ENCODE peak calls at places on chromosomes 2 and 18, in six cellular contexts. One of them, this sample, is unnamed.

GRCh38 chr2:37907480-37908070 is 17.5 kb upstream of the RMDN2 start:
- DNase-seq in MM.1S: no peak
- DNase-seq in CD8-positive, alpha-beta T cell: no peak
- DNase-seq in body of pancreas: no peak
- DNase-seq in tibial nerve: no peak
- DNase-seq in Peyer's patch: no peak
- DNase-seq in this sample: no peak

GRCh38 chr18:26215247-26215970 is 10.8 kb upstream of the TAF4B start:
- DNase-seq in MM.1S: peak
- DNase-seq in CD8-positive, alpha-beta T cell: peak
- DNase-seq in body of pancreas: no peak
- DNase-seq in tibial nerve: no peak
- DNase-seq in Peyer's patch: peak
- DNase-seq in this sample: no peak

GRCh38 chr2:213065583-213066444 is 85.6 kb downstream of the IKZF2 start:
- DNase-seq in MM.1S: no peak
- DNase-seq in CD8-positive, alpha-beta T cell: peak
- DNase-seq in body of pancreas: peak
- DNase-seq in tibial nerve: no peak
- DNase-seq in Peyer's patch: no peak
- DNase-seq in this sample: peak

GRCh38 chr2:195572894-195573293 is 84.1 kb upstream of the SLC39A10 start:
- DNase-seq in MM.1S: no peak
- DNase-seq in CD8-positive, alpha-beta T cell: no peak
- DNase-seq in body of pancreas: no peak
- DNase-seq in tibial nerve: no peak
- DNase-seq in Peyer's patch: no peak
- DNase-seq in this sample: no peak

GRCh38 chr2:189916651-189917050 is 132.4 kb downstream of the PMS1 start:
- DNase-seq in MM.1S: no peak
- DNase-seq in CD8-positive, alpha-beta T cell: no peak
- DNase-seq in body of pancreas: no peak
- DNase-seq in tibial nerve: no peak
- DNase-seq in Peyer's patch: no peak
- DNase-seq in this sample: no peak

GRCh38 chr2:45919711-45920111 is 268.2 kb downstream of the PRKCE start:
- DNase-seq in MM.1S: no peak
- DNase-seq in CD8-positive, alpha-beta T cell: no peak
- DNase-seq in body of pancreas: no peak
- DNase-seq in tibial nerve: no peak
- DNase-seq in Peyer's patch: no peak
- DNase-seq in this sample: no peak

GRCh38 chr2:160635488-160635887 is 141.9 kb upstream of the RBMS1 start:
- DNase-seq in MM.1S: no peak
- DNase-seq in CD8-positive, alpha-beta T cell: no peak
- DNase-seq in body of pancreas: no peak
- DNase-seq in tibial nerve: no peak
- DNase-seq in Peyer's patch: no peak
- DNase-seq in this sample: no peak

GRCh38 chr18:61605376-61606067 is 272.3 kb downstream of the CDH20 start:
- DNase-seq in MM.1S: no peak
- DNase-seq in CD8-positive, alpha-beta T cell: no peak
- DNase-seq in body of pancreas: no peak
- DNase-seq in tibial nerve: no peak
- DNase-seq in Peyer's patch: no peak
- DNase-seq in this sample: no peak

GRCh38 chr2:127763776-127764175 is 47.2 kb downstream of the WDR33 start:
- DNase-seq in MM.1S: no peak
- DNase-seq in CD8-positive, alpha-beta T cell: no peak
- DNase-seq in body of pancreas: no peak
- DNase-seq in tibial nerve: no peak
- DNase-seq in Peyer's patch: no peak
- DNase-seq in this sample: no peak

GRCh38 chr2:236309669-236310029 is 45.4 kb upstream of the ASB18 start:
- DNase-seq in MM.1S: peak
- DNase-seq in CD8-positive, alpha-beta T cell: no peak
- DNase-seq in body of pancreas: no peak
- DNase-seq in tibial nerve: no peak
- DNase-seq in Peyer's patch: no peak
- DNase-seq in this sample: no peak

GRCh38 chr2:112962308-112963175 is 15.3 kb upstream of the IL36G start:
- DNase-seq in MM.1S: peak
- DNase-seq in CD8-positive, alpha-beta T cell: no peak
- DNase-seq in body of pancreas: no peak
- DNase-seq in tibial nerve: no peak
- DNase-seq in Peyer's patch: no peak
- DNase-seq in this sample: no peak

GRCh38 chr2:241842067-241842415 is 16.7 kb downstream of the PDCD1 start:
- DNase-seq in MM.1S: no peak
- DNase-seq in CD8-positive, alpha-beta T cell: no peak
- DNase-seq in body of pancreas: no peak
- DNase-seq in tibial nerve: no peak
- DNase-seq in Peyer's patch: no peak
- DNase-seq in this sample: no peak

GRCh38 chr2:8986327-8986976 is 17.0 kb downstream of the MBOAT2 start:
- DNase-seq in MM.1S: peak
- DNase-seq in CD8-positive, alpha-beta T cell: no peak
- DNase-seq in body of pancreas: no peak
- DNase-seq in tibial nerve: no peak
- DNase-seq in Peyer's patch: no peak
- DNase-seq in this sample: no peak

GRCh38 chr2:175251425-175252041 is 70.0 kb upstream of the ATP5MC3 start:
- DNase-seq in MM.1S: peak
- DNase-seq in CD8-positive, alpha-beta T cell: no peak
- DNase-seq in body of pancreas: peak
- DNase-seq in tibial nerve: no peak
- DNase-seq in Peyer's patch: no peak
- DNase-seq in this sample: no peak

GRCh38 chr18:9792565-9793226 is 84.6 kb downstream of the RAB31 start:
- DNase-seq in MM.1S: peak
- DNase-seq in CD8-positive, alpha-beta T cell: peak
- DNase-seq in body of pancreas: no peak
- DNase-seq in tibial nerve: no peak
- DNase-seq in Peyer's patch: no peak
- DNase-seq in this sample: no peak

GRCh38 chr2:158753561-158754302 is 41.4 kb upstream of the DAPL1 start:
- DNase-seq in MM.1S: peak
- DNase-seq in CD8-positive, alpha-beta T cell: peak
- DNase-seq in body of pancreas: peak
- DNase-seq in tibial nerve: no peak
- DNase-seq in Peyer's patch: no peak
- DNase-seq in this sample: no peak

GRCh38 chr2:235098736-235099494 is 147.1 kb downstream of the SH3BP4 start:
- DNase-seq in MM.1S: no peak
- DNase-seq in CD8-positive, alpha-beta T cell: no peak
- DNase-seq in body of pancreas: no peak
- DNase-seq in tibial nerve: no peak
- DNase-seq in Peyer's patch: no peak
- DNase-seq in this sample: no peak

GRCh38 chr2:129224486-129224885 is 755.0 kb upstream of the RAB6C start:
- DNase-seq in MM.1S: no peak
- DNase-seq in CD8-positive, alpha-beta T cell: no peak
- DNase-seq in body of pancreas: no peak
- DNase-seq in tibial nerve: no peak
- DNase-seq in Peyer's patch: no peak
- DNase-seq in this sample: no peak

GRCh38 chr2:207734264-207734635 is 22.8 kb downstream of the CCNYL1 start:
- DNase-seq in MM.1S: no peak
- DNase-seq in CD8-positive, alpha-beta T cell: no peak
- DNase-seq in body of pancreas: no peak
- DNase-seq in tibial nerve: no peak
- DNase-seq in Peyer's patch: no peak
- DNase-seq in this sample: no peak

GRCh38 chr2:229800997-229801754 is 86.8 kb upstream of the DNER start:
- DNase-seq in MM.1S: peak
- DNase-seq in CD8-positive, alpha-beta T cell: peak
- DNase-seq in body of pancreas: peak
- DNase-seq in tibial nerve: peak
- DNase-seq in Peyer's patch: peak
- DNase-seq in this sample: peak

GRCh38 chr2:118115761-118116160 is 27.5 kb downstream of the INSIG2 start:
- DNase-seq in MM.1S: no peak
- DNase-seq in CD8-positive, alpha-beta T cell: no peak
- DNase-seq in body of pancreas: no peak
- DNase-seq in tibial nerve: no peak
- DNase-seq in Peyer's patch: no peak
- DNase-seq in this sample: no peak

GRCh38 chr18:34117319-34117718 is 107.4 kb downstream of the NOL4 start:
- DNase-seq in MM.1S: no peak
- DNase-seq in CD8-positive, alpha-beta T cell: no peak
- DNase-seq in body of pancreas: no peak
- DNase-seq in tibial nerve: no peak
- DNase-seq in Peyer's patch: no peak
- DNase-seq in this sample: no peak

GRCh38 chr2:57890462-57890861 is 156.1 kb upstream of the VRK2 start:
- DNase-seq in MM.1S: no peak
- DNase-seq in CD8-positive, alpha-beta T cell: no peak
- DNase-seq in body of pancreas: no peak
- DNase-seq in tibial nerve: no peak
- DNase-seq in Peyer's patch: no peak
- DNase-seq in this sample: no peak

GRCh38 chr2:188676012-188676405 is 298.2 kb upstream of the COL3A1 start:
- DNase-seq in MM.1S: no peak
- DNase-seq in CD8-positive, alpha-beta T cell: no peak
- DNase-seq in body of pancreas: no peak
- DNase-seq in tibial nerve: no peak
- DNase-seq in Peyer's patch: no peak
- DNase-seq in this sample: no peak
- H3K27ac ChIP-seq in MM.1S: no peak
- H3K27ac ChIP-seq in CD8-positive, alpha-beta T cell: no peak
- H3K27ac ChIP-seq in body of pancreas: no peak
- H3K27ac ChIP-seq in tibial nerve: no peak
- H3K27ac ChIP-seq in Peyer's patch: no peak
- H3K27ac ChIP-seq in this sample: no peak

GRCh38 chr18:6342990-6343389 is 71.7 kb downstream of the L3MBTL4 start:
- DNase-seq in MM.1S: no peak
- DNase-seq in CD8-positive, alpha-beta T cell: no peak
- DNase-seq in body of pancreas: no peak
- DNase-seq in tibial nerve: no peak
- DNase-seq in Peyer's patch: no peak
- DNase-seq in this sample: no peak
- H3K4me3 ChIP-seq in MM.1S: no peak
- H3K4me3 ChIP-seq in CD8-positive, alpha-beta T cell: no peak
- H3K4me3 ChIP-seq in body of pancreas: no peak
- H3K4me3 ChIP-seq in tibial nerve: no peak
- H3K4me3 ChIP-seq in Peyer's patch: no peak
- H3K4me3 ChIP-seq in this sample: no peak

DNA sequence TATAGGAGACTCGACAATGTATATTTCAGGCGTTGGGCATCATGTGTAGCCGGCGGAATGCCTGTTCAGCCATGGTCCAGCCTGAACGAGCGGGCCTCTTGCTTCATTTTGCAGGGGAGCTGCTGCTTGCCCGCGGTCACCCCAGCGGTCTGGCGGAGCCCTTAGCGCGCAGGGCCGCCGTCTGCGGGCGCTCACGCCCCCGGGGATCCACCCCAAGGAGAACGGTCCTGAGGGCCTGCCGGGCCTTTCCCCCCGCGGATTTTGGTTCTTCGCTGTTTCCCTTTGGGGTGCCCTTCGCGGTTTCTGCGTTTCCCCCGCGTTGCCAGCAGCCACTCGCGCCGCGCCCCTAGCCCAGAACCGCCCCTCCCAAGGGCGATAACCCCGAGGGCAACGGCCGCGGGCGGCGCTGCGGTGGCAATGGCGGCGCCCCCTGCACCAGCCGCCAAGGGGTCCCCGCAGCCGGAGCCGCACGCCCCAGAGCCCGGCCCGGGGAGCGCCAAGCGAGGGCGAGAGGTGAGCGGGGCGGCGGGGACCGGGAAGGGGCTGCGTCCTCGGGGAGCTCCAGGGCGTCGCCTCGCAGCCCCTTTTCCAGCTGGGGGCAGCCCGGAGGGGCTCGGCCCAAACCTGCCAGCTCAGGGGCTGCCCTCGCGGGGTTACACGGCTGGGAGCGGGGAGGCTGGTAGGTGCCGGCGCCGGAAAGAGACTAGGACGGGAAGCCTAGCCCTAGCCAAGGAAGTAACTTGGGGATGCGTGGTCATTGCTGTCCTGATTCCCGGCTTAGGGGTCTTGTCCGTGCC is at the start of gene MFSD2B:
- DNase-seq in MM.1S: no peak
- DNase-seq in CD8-positive, alpha-beta T cell: no peak
- DNase-seq in body of pancreas: no peak
- DNase-seq in tibial nerve: no peak
- DNase-seq in Peyer's patch: no peak
- DNase-seq in this sample: no peak
- TF ChIP-seq CTCF in MM.1S: no peak
- TF ChIP-seq CTCF in CD8-positive, alpha-beta T cell: no peak
- TF ChIP-seq CTCF in body of pancreas: no peak
- TF ChIP-seq CTCF in tibial nerve: no peak
- TF ChIP-seq CTCF in Peyer's patch: no peak
- TF ChIP-seq CTCF in this sample: no peak

GRCh38 chr2:205758051-205758450 is 75.8 kb downstream of the NRP2 start:
- DNase-seq in MM.1S: no peak
- DNase-seq in CD8-positive, alpha-beta T cell: no peak
- DNase-seq in body of pancreas: no peak
- DNase-seq in tibial nerve: no peak
- DNase-seq in Peyer's patch: no peak
- DNase-seq in this sample: no peak

GRCh38 chr2:205757271-205757670 is 75.0 kb downstream of the NRP2 start:
- DNase-seq in MM.1S: no peak
- DNase-seq in CD8-positive, alpha-beta T cell: no peak
- DNase-seq in body of pancreas: no peak
- DNase-seq in tibial nerve: no peak
- DNase-seq in Peyer's patch: no peak
- DNase-seq in this sample: no peak

GRCh38 chr2:205759732-205760516 is 77.6 kb downstream of the NRP2 start:
- DNase-seq in MM.1S: no peak
- DNase-seq in CD8-positive, alpha-beta T cell: no peak
- DNase-seq in body of pancreas: no peak
- DNase-seq in tibial nerve: no peak
- DNase-seq in Peyer's patch: no peak
- DNase-seq in this sample: no peak

GRCh38 chr2:205759286-205759685 is 77.0 kb downstream of the NRP2 start:
- DNase-seq in MM.1S: no peak
- DNase-seq in CD8-positive, alpha-beta T cell: no peak
- DNase-seq in body of pancreas: no peak
- DNase-seq in tibial nerve: no peak
- DNase-seq in Peyer's patch: no peak
- DNase-seq in this sample: no peak

DNA sequence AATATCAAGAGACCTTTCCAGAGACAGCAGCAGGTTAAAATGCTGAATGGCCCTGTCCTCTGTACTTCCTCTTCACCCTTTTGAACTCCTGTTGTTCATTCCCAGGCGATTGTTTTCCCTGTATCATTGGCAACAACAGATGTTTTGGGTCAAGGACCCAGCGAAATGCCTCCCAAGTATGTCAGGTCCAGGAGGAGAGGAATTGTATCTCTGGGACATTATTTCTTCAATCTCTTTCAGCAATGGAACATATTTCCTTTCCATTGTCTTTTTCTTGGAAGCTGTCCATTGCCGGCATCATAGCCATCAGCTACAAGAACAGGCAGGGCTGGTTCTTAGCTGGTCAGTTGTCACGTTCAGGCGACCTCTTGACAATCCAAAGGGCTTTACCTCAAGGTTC is 76.2 kb downstream of the NRP2 start:
- DNase-seq in MM.1S: no peak
- DNase-seq in CD8-positive, alpha-beta T cell: no peak
- DNase-seq in body of pancreas: no peak
- DNase-seq in tibial nerve: no peak
- DNase-seq in Peyer's patch: no peak
- DNase-seq in this sample: no peak
- H3K27ac ChIP-seq in MM.1S: no peak
- H3K27ac ChIP-seq in CD8-positive, alpha-beta T cell: no peak
- H3K27ac ChIP-seq in body of pancreas: no peak
- H3K27ac ChIP-seq in tibial nerve: no peak
- H3K27ac ChIP-seq in Peyer's patch: peak
- H3K27ac ChIP-seq in this sample: no peak